ENCODE peak calls at places on chromosomes 6 and 20, in ten cellular contexts. L, R, O, C, P, T, G, B, E and K are unnamed samples.

GRCh38 chr20:50346372-50347347 is 156.0 kb downstream of the CEBPB start:
- DNase-seq in L (peak), R (peak), O (peak), C (no peak), P (no peak), T (peak), G (no peak), B (peak), E (peak), K (peak)

GRCh38 chr6:4441981-4442434 is 306.6 kb upstream of the ECI2 start:
- DNase-seq in L (no peak), R (no peak), O (no peak), C (no peak), P (no peak), T (no peak), G (no peak), B (peak), E (no peak), K (peak)

GRCh38 chr20:6731951-6732580 is 35.4 kb upstream of the BMP2 start:
- DNase-seq in L (peak), R (peak), O (no peak), C (no peak), P (no peak), T (peak), G (no peak), B (no peak), E (no peak), K (no peak)

GRCh38 chr6:128319946-128320345 is 200.5 kb downstream of the PTPRK start:
- DNase-seq in L (no peak), R (no peak), O (no peak), C (no peak), P (no peak), T (no peak), G (no peak), B (peak), E (no peak), K (no peak)

GRCh38 chr6:2450546-2450945 is 205.1 kb upstream of the GMDS start:
- DNase-seq in L (peak), R (no peak), O (no peak), C (no peak), P (no peak), T (no peak), G (no peak), B (peak), E (peak), K (no peak)

GRCh38 chr20:14916360-14916759 is 578.9 kb upstream of the FLRT3 start:
- DNase-seq in L (no peak), R (no peak), O (no peak), C (no peak), P (no peak), T (no peak), G (no peak), B (no peak), E (no peak), K (no peak)

GRCh38 chr6:136963259-136963658 is 41.2 kb downstream of the SLC35D3 start:
- DNase-seq in L (no peak), R (no peak), O (no peak), C (no peak), P (no peak), T (no peak), G (no peak), B (no peak), E (no peak), K (no peak)

GRCh38 chr6:52284131-52284459 is 447 bp downstream of the MCM3 start:
- DNase-seq in L (no peak), R (peak), O (no peak), C (no peak), P (peak), T (no peak), G (peak), B (no peak), E (peak), K (peak)

GRCh38 chr6:39464067-39464466 is 141.6 kb upstream of the KCNK16 start:
- DNase-seq in L (no peak), R (no peak), O (no peak), C (no peak), P (no peak), T (no peak), G (no peak), B (no peak), E (no peak), K (no peak)

GRCh38 chr6:89063881-89064280 is 16.7 kb upstream of the PNRC1 start:
- DNase-seq in L (no peak), R (no peak), O (no peak), C (no peak), P (no peak), T (no peak), G (no peak), B (no peak), E (no peak), K (no peak)

GRCh38 chr6:142523485-142523884 is 221.7 kb downstream of the ADGRG6 start:
- DNase-seq in L (no peak), R (no peak), O (peak), C (no peak), P (no peak), T (no peak), G (no peak), B (peak), E (no peak), K (no peak)

GRCh38 chr6:3868544-3868943 is 19.4 kb downstream of the FAM50B start:
- DNase-seq in L (no peak), R (no peak), O (no peak), C (no peak), P (no peak), T (peak), G (no peak), B (no peak), E (no peak), K (no peak)

GRCh38 chr6:127641905-127642304 is 64.9 kb downstream of the C6orf58 start:
- DNase-seq in L (no peak), R (no peak), O (no peak), C (peak), P (peak), T (no peak), G (peak), B (peak), E (peak), K (peak)

GRCh38 chr20:42483694-42484303 is 705.9 kb downstream of the PTPRT start:
- DNase-seq in L (peak), R (no peak), O (no peak), C (no peak), P (peak), T (no peak), G (peak), B (no peak), E (peak), K (no peak)

GRCh38 chr6:18186033-18186432 is 30.8 kb downstream of the KDM1B start:
- DNase-seq in L (no peak), R (no peak), O (no peak), C (no peak), P (peak), T (no peak), G (no peak), B (no peak), E (peak), K (no peak)

GRCh38 chr6:46925563-46926253 is 4.0 kb upstream of the ADGRF5 start:
- DNase-seq in L (no peak), R (peak), O (peak), C (no peak), P (no peak), T (no peak), G (no peak), B (peak), E (peak), K (peak)

GRCh38 chr6:139762587-139763031 is 388.2 kb upstream of the CITED2 start:
- DNase-seq in L (no peak), R (no peak), O (no peak), C (no peak), P (no peak), T (no peak), G (no peak), B (peak), E (no peak), K (no peak)

GRCh38 chr20:11260611-11261010 is 586.8 kb upstream of the JAG1 start:
- DNase-seq in L (no peak), R (no peak), O (no peak), C (no peak), P (no peak), T (no peak), G (no peak), B (no peak), E (no peak), K (no peak)

GRCh38 chr20:20492521-20493334 is 124.8 kb downstream of the INSM1 start:
- DNase-seq in L (no peak), R (no peak), O (no peak), C (no peak), P (peak), T (no peak), G (peak), B (no peak), E (peak), K (no peak)

GRCh38 chr6:37006793-37007339 is 1.4 kb downstream of the FGD2 start:
- DNase-seq in L (no peak), R (no peak), O (no peak), C (no peak), P (no peak), T (no peak), G (no peak), B (no peak), E (no peak), K (peak)

GRCh38 chr20:7237251-7237650 is 469.8 kb downstream of the BMP2 start:
- DNase-seq in L (no peak), R (no peak), O (no peak), C (no peak), P (no peak), T (no peak), G (no peak), B (no peak), E (no peak), K (no peak)

GRCh38 chr6:138142806-138143205 is 18.9 kb upstream of the ARFGEF3 start:
- DNase-seq in L (no peak), R (no peak), O (no peak), C (no peak), P (no peak), T (no peak), G (no peak), B (no peak), E (no peak), K (no peak)

GRCh38 chr6:105317607-105318533 is 85.0 kb downstream of the PREP start:
- DNase-seq in L (no peak), R (no peak), O (no peak), C (no peak), P (peak), T (no peak), G (no peak), B (peak), E (peak), K (no peak)

GRCh38 chr20:17610566-17611289 is 40.9 kb downstream of the DSTN start:
- DNase-seq in L (no peak), R (peak), O (no peak), C (peak), P (no peak), T (peak), G (peak), B (no peak), E (peak), K (no peak)

GRCh38 chr6:138245751-138246150 is 27.5 kb upstream of the PBOV1 start:
- DNase-seq in L (no peak), R (no peak), O (no peak), C (no peak), P (no peak), T (no peak), G (no peak), B (no peak), E (no peak), K (no peak)

GRCh38 chr6:133208183-133208755 is 32.9 kb upstream of the EYA4 start:
- DNase-seq in L (no peak), R (no peak), O (no peak), C (no peak), P (no peak), T (no peak), G (no peak), B (no peak), E (no peak), K (no peak)

GRCh38 chr6:150006961-150007464 is 18.3 kb downstream of the RAET1L start:
- DNase-seq in L (no peak), R (no peak), O (no peak), C (peak), P (peak), T (peak), G (no peak), B (no peak), E (no peak), K (no peak)

GRCh38 chr20:17010181-17010580 is 216.7 kb upstream of the PCSK2 start:
- DNase-seq in L (no peak), R (no peak), O (no peak), C (no peak), P (no peak), T (no peak), G (no peak), B (no peak), E (no peak), K (no peak)

GRCh38 chr6:37004044-37004984 is 1.1 kb upstream of the FGD2 start:
- DNase-seq in L (no peak), R (no peak), O (no peak), C (peak), P (no peak), T (no peak), G (no peak), B (no peak), E (no peak), K (no peak)

GRCh38 chr6:151609146-151609962 is 115.5 kb downstream of the CCDC170 start:
- DNase-seq in L (peak), R (peak), O (no peak), C (no peak), P (no peak), T (no peak), G (no peak), B (no peak), E (no peak), K (no peak)

GRCh38 chr6:6859722-6860121 is 248.0 kb upstream of the RREB1 start:
- DNase-seq in L (no peak), R (no peak), O (no peak), C (no peak), P (no peak), T (no peak), G (no peak), B (no peak), E (no peak), K (no peak)

GRCh38 chr20:59006864-59007757 is at the start of gene CTSZ:
- DNase-seq in L (peak), R (no peak), O (no peak), C (peak), P (peak), T (peak), G (peak), B (no peak), E (peak), K (no peak)

GRCh38 chr6:125231133-125231532 is 70.6 kb downstream of the HDDC2 start:
- DNase-seq in L (no peak), R (no peak), O (no peak), C (no peak), P (no peak), T (no peak), G (no peak), B (no peak), E (no peak), K (no peak)

GRCh38 chr6:132300323-132300949 is 100.8 kb downstream of the MOXD1 start:
- DNase-seq in L (no peak), R (no peak), O (no peak), C (peak), P (peak), T (no peak), G (peak), B (peak), E (no peak), K (peak)

GRCh38 chr6:159252955-159253508 is 83.8 kb downstream of the FNDC1 start:
- DNase-seq in L (no peak), R (no peak), O (no peak), C (peak), P (peak), T (no peak), G (no peak), B (peak), E (no peak), K (peak)

GRCh38 chr6:10431423-10432164 is 16.7 kb upstream of the TFAP2A start:
- DNase-seq in L (no peak), R (no peak), O (no peak), C (no peak), P (no peak), T (no peak), G (no peak), B (peak), E (no peak), K (peak)

GRCh38 chr6:13413466-13413862 is 73.9 kb downstream of the GFOD1 start:
- DNase-seq in L (no peak), R (peak), O (peak), C (no peak), P (no peak), T (peak), G (no peak), B (no peak), E (peak), K (peak)

GRCh38 chr6:57262901-57263694 is 41.0 kb upstream of the RAB23 start:
- DNase-seq in L (no peak), R (peak), O (no peak), C (no peak), P (no peak), T (no peak), G (no peak), B (peak), E (no peak), K (peak)

GRCh38 chr6:6851059-6851658 is 256.6 kb upstream of the RREB1 start:
- DNase-seq in L (no peak), R (peak), O (peak), C (no peak), P (no peak), T (no peak), G (no peak), B (peak), E (peak), K (peak)

GRCh38 chr6:165059032-165059431 is 250.4 kb downstream of the C6orf118 start:
- DNase-seq in L (no peak), R (no peak), O (no peak), C (no peak), P (no peak), T (no peak), G (no peak), B (peak), E (no peak), K (no peak)

DNA sequence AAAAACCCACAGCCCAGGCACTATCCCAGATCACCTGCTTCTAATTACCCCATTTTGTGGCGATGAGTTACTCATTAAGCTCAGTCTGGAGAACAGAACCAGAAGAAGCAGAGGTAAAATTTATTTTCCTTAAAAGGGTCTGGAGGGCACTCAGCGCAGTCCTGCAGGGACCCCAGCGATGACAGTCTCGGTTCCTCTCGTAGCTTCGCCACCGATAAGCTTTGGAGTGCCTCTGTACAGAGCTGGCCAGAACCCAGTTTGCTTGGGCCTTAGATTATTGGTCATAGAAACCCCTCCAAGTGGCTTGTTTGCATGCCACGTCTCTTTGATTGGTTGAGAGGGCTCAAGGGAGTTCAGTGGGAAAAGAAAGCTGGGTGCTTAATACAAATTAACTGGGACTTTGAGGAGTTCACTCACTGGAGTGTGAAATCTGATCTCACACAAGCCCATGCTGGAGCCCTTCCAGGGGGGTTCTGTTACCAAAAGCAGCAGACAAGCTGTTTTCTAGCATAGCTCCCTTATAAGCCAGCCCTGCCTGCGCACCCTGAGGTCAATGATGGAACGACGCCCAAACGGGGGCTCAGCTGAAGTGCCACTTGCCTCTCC is 158.5 kb upstream of the ARID1B start:
- DNase-seq in L (no peak), R (no peak), O (no peak), C (no peak), P (peak), T (no peak), G (peak), B (no peak), E (no peak), K (no peak)
- TF ChIP-seq CTCF in L (no peak), R (no peak), O (no peak), C (no peak), P (peak), T (no peak), G (no peak), B (peak), E (no peak), K (no peak)

GRCh38 chr6:25882066-25882496 is 8.0 kb upstream of the SLC17A3 start:
- DNase-seq in L (peak), R (no peak), O (no peak), C (no peak), P (peak), T (no peak), G (peak), B (no peak), E (peak), K (no peak)
- TF ChIP-seq CTCF in L (no peak), R (no peak), O (no peak), C (no peak), P (peak), T (no peak), G (no peak), B (no peak), E (no peak), K (no peak)

GRCh38 chr20:25195014-25195961 is at the start of gene ENTPD6:
- DNase-seq in L (peak), R (peak), O (peak), C (peak), P (peak), T (peak), G (peak), B (peak), E (peak), K (peak)
- TF ChIP-seq CTCF in L (no peak), R (no peak), O (peak), C (peak), P (no peak), T (peak), G (no peak), B (peak), E (no peak), K (peak)

GRCh38 chr6:130470777-130471176 is 105.0 kb downstream of the TMEM200A start:
- DNase-seq in L (no peak), R (no peak), O (no peak), C (no peak), P (no peak), T (no peak), G (no peak), B (no peak), E (no peak), K (no peak)

GRCh38 chr6:130473886-130474285 is 108.1 kb downstream of the TMEM200A start:
- DNase-seq in L (no peak), R (no peak), O (peak), C (no peak), P (no peak), T (no peak), G (no peak), B (peak), E (no peak), K (peak)
- TF ChIP-seq CTCF in L (no peak), R (no peak), O (no peak), C (no peak), P (no peak), T (no peak), G (no peak), B (no peak), E (no peak), K (peak)

DNA sequence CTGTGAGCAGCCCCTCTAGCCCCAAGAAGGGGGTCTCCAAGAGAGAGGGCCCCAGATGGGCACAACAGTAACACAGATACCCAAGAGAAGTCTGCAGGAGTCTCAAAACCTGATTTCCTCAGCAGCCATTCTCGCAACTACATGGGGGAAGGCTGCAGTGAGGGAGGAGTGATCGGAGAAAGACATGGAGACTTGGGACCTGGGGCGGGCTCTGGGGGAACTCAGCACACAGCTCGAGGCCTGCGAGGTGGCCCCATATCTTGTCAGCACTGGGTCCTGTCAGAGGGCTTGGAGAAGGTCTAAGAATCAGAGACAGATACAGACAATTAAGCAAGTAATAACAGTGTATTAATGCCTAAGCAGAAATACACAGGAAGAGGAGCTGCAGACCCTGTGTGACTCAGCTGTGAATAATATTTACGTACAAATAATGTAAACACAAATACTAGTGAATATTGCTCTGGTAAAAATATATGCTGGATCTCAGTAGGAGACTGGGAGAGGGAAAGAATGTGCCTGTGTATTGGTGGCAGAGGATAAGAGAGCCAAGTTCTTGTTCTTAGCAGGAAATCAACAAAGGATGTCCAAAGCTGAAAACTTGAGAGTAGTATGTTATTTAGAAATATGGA is 336.2 kb downstream of the ZFAND3 start:
- DNase-seq in L (no peak), R (peak), O (no peak), C (no peak), P (no peak), T (no peak), G (no peak), B (peak), E (no peak), K (no peak)
- TF ChIP-seq CTCF in L (no peak), R (no peak), O (no peak), C (no peak), P (no peak), T (no peak), G (no peak), B (no peak), E (no peak), K (no peak)

GRCh38 chr6:116881236-116881635 is 4.2 kb downstream of the RFX6 start:
- DNase-seq in L (no peak), R (no peak), O (no peak), C (no peak), P (no peak), T (no peak), G (no peak), B (peak), E (no peak), K (no peak)
- TF ChIP-seq CTCF in L (peak), R (no peak), O (no peak), C (no peak), P (peak), T (no peak), G (no peak), B (no peak), E (no peak), K (peak)

GRCh38 chr20:60627751-60628565 is 624.1 kb upstream of the CDH4 start:
- DNase-seq in L (no peak), R (no peak), O (no peak), C (no peak), P (peak), T (no peak), G (no peak), B (no peak), E (no peak), K (no peak)
- TF ChIP-seq CTCF in L (no peak), R (no peak), O (no peak), C (no peak), P (peak), T (no peak), G (peak), B (no peak), E (no peak), K (no peak)